ENCODE peak calls at places on chromosomes 13 and 19, in six cellular contexts. U is hepatocyte; A is GM23338; B is activated effector memory CD4-positive, alpha-beta T cell treated with Interleukin-2 at 50 U/mL for 16 hours; W is T-helper 9 cell; L is GM12865. K is an unnamed sample.

GRCh38 chr13:33164331-33164730 is 121.2 kb downstream of the STARD13 start:
- DNase-seq in U (no peak), A (no peak), B (no peak), W (no peak), L (no peak), K (no peak)

GRCh38 chr19:40592170-40592569 is 9.0 kb upstream of the LTBP4 start:
- DNase-seq in U (no peak), A (peak), B (no peak), W (no peak), L (peak), K (peak)

GRCh38 chr19:49638360-49638759 is 1.6 kb downstream of the RRAS start:
- DNase-seq in U (no peak), A (peak), B (no peak), W (no peak), L (no peak), K (no peak)

GRCh38 chr19:17981611-17982010 is 14.7 kb downstream of the KCNN1 start:
- DNase-seq in U (no peak), A (no peak), B (no peak), W (no peak), L (no peak), K (no peak)

GRCh38 chr19:56732974-56733373 is 61.4 kb upstream of the ZNF835 start:
- DNase-seq in U (no peak), A (no peak), B (no peak), W (no peak), L (no peak), K (no peak)

GRCh38 chr13:75310005-75310580 is 171.9 kb downstream of the TBC1D4 start:
- DNase-seq in U (no peak), A (no peak), B (no peak), W (no peak), L (peak), K (no peak)

GRCh38 chr19:5036733-5037681 is 68.1 kb downstream of the KDM4B start:
- DNase-seq in U (no peak), A (no peak), B (no peak), W (no peak), L (no peak), K (no peak)

GRCh38 chr13:46492946-46493345 is 60.0 kb upstream of the LRCH1 start:
- DNase-seq in U (peak), A (peak), B (no peak), W (no peak), L (peak), K (peak)

GRCh38 chr13:81540777-81541176 is 1199.9 kb upstream of the SPRY2 start:
- DNase-seq in U (peak), A (peak), B (no peak), W (no peak), L (no peak), K (no peak)

GRCh38 chr19:35056513-35057063 is 15.1 kb downstream of the HPN start:
- DNase-seq in U (no peak), A (no peak), B (no peak), W (no peak), L (no peak), K (no peak)

GRCh38 chr19:53898680-53899341 is 10.3 kb upstream of the CACNG7 start:
- DNase-seq in U (no peak), A (peak), B (no peak), W (no peak), L (no peak), K (no peak)

GRCh38 chr19:798415-799075 is 1.3 kb downstream of the PTBP1 start:
- DNase-seq in U (peak), A (no peak), B (no peak), W (no peak), L (peak), K (peak)

GRCh38 chr19:51259348-51260245 is 8.7 kb downstream of the SIGLECL1 start:
- DNase-seq in U (peak), A (peak), B (no peak), W (no peak), L (peak), K (peak)

GRCh38 chr13:71485913-71486312 is 381.1 kb downstream of the DACH1 start:
- DNase-seq in U (no peak), A (no peak), B (no peak), W (no peak), L (no peak), K (no peak)

GRCh38 chr13:83085186-83085900 is 796.9 kb downstream of the SLITRK1 start:
- DNase-seq in U (no peak), A (no peak), B (no peak), W (no peak), L (no peak), K (no peak)

GRCh38 chr13:107421951-107422350 is 793.4 kb downstream of the LIG4 start:
- DNase-seq in U (no peak), A (no peak), B (no peak), W (no peak), L (no peak), K (peak)

GRCh38 chr19:5155586-5156210 is 184.9 kb downstream of the PTPRS start:
- DNase-seq in U (no peak), A (no peak), B (no peak), W (no peak), L (no peak), K (no peak)

GRCh38 chr13:31950121-31950810 is 81.3 kb upstream of the FRY start:
- DNase-seq in U (no peak), A (no peak), B (no peak), W (no peak), L (no peak), K (no peak)

GRCh38 chr13:113759525-113760137 is 605 bp downstream of the TMEM255B start:
- DNase-seq in U (no peak), A (peak), B (no peak), W (no peak), L (no peak), K (no peak)

GRCh38 chr13:99151516-99151915 is 49.1 kb upstream of the UBAC2 start:
- DNase-seq in U (peak), A (no peak), B (no peak), W (no peak), L (peak), K (peak)

GRCh38 chr13:99989376-99990044 is 7.9 kb downstream of the ZIC2 start:
- DNase-seq in U (no peak), A (peak), B (no peak), W (no peak), L (no peak), K (no peak)

GRCh38 chr19:44530777-44531176 is 1.3 kb upstream of the CEACAM20 start:
- DNase-seq in U (no peak), A (no peak), B (no peak), W (no peak), L (no peak), K (no peak)

GRCh38 chr19:14325134-14325533 is 56.1 kb upstream of the ADGRE5 start:
- DNase-seq in U (no peak), A (no peak), B (no peak), W (no peak), L (no peak), K (no peak)

GRCh38 chr13:73702419-73703071 is 431.7 kb downstream of the KLF12 start:
- DNase-seq in U (peak), A (peak), B (peak), W (peak), L (peak), K (no peak)

GRCh38 chr13:111323549-111323948 is 3.1 kb downstream of the TEX29 start:
- DNase-seq in U (no peak), A (no peak), B (no peak), W (no peak), L (no peak), K (no peak)

GRCh38 chr13:66665991-66666390 is 564.1 kb downstream of the PCDH9 start:
- DNase-seq in U (peak), A (peak), B (no peak), W (no peak), L (peak), K (peak)

GRCh38 chr19:19447536-19448237 is 42.2 kb downstream of the GATAD2A start:
- DNase-seq in U (no peak), A (no peak), B (peak), W (peak), L (no peak), K (no peak)

GRCh38 chr19:15722956-15723355 is 4.9 kb upstream of the OR10H2 start:
- DNase-seq in U (no peak), A (no peak), B (no peak), W (no peak), L (no peak), K (no peak)

GRCh38 chr13:49298903-49299605 is 51.3 kb downstream of the CDADC1 start:
- DNase-seq in U (no peak), A (no peak), B (no peak), W (no peak), L (no peak), K (no peak)

GRCh38 chr13:95262837-95263381 is 38.3 kb downstream of the ABCC4 start:
- DNase-seq in U (no peak), A (no peak), B (no peak), W (no peak), L (no peak), K (no peak)

GRCh38 chr19:15142313-15142712 is 35.1 kb downstream of the SYDE1 start:
- DNase-seq in U (no peak), A (no peak), B (no peak), W (no peak), L (no peak), K (no peak)

GRCh38 chr13:27450921-27451461 is 627 bp upstream of the MTIF3 start:
- DNase-seq in U (peak), A (peak), B (no peak), W (peak), L (no peak), K (peak)

GRCh38 chr19:40503300-40503699 is 36.5 kb downstream of the SPTBN4 start:
- DNase-seq in U (no peak), A (peak), B (no peak), W (no peak), L (no peak), K (no peak)

GRCh38 chr13:24135674-24136300 is 24.7 kb upstream of the SPATA13 start:
- DNase-seq in U (no peak), A (no peak), B (no peak), W (no peak), L (no peak), K (peak)

GRCh38 chr13:110331362-110331761 is 24.3 kb downstream of the COL4A2 start:
- DNase-seq in U (no peak), A (no peak), B (no peak), W (no peak), L (no peak), K (peak)

K was measured in kidney glomerular epithelial cell.